ENCODE peak calls at places on chromosomes 5 and 9, in ten cellular contexts. Q is heart left ventricle; H is WERI-Rb-1; Y is substantia nigra; I is skeletal muscle cell; P is central memory CD4-positive, alpha-beta T cell; L is BE2C; C is AG20443; G is T-helper 22 cell; V is T-helper 9 cell. M is an unnamed sample.

GRCh38 chr9:95447660-95448420 is 68.9 kb downstream of the PTCH1 start:
- DNase-seq in Q (peak; percentile 17), H (no peak), Y (no peak), I (no peak), P (no peak), L (no peak), C (no peak), G (no peak), V (no peak), M (no peak)

GRCh38 chr5:104179057-104179456 is 616.5 kb upstream of the NUDT12 start:
- DNase-seq in Q (peak; percentile 16), H (peak; percentile 65), Y (peak; percentile 3), I (no peak), P (no peak), L (peak; percentile 80), C (peak; percentile 45), G (no peak), V (no peak), M (no peak)

GRCh38 chr5:102767864-102768263 is 12.8 kb downstream of the PAM start:
- DNase-seq in Q (no peak), H (no peak), Y (no peak), I (no peak), P (no peak), L (no peak), C (no peak), G (no peak), V (no peak), M (no peak)

GRCh38 chr9:33153001-33153400 is 14.1 kb downstream of the B4GALT1 start:
- DNase-seq in Q (no peak), H (no peak), Y (no peak), I (no peak), P (no peak), L (no peak), C (no peak), G (no peak), V (no peak), M (no peak)

GRCh38 chr5:146751781-146752401 is 126.7 kb downstream of the PPP2R2B start:
- DNase-seq in Q (no peak), H (no peak), Y (no peak), I (no peak), P (peak; percentile 74), L (no peak), C (no peak), G (peak; percentile 30), V (peak; percentile 34), M (peak; percentile 42)

GRCh38 chr5:31573494-31573893 is 41.4 kb downstream of the C5orf22 start:
- DNase-seq in Q (no peak), H (no peak), Y (no peak), I (no peak), P (no peak), L (no peak), C (no peak), G (no peak), V (no peak), M (no peak)

GRCh38 chr5:154543380-154543779 is 65.4 kb upstream of the HAND1 start:
- DNase-seq in Q (no peak), H (no peak), Y (no peak), I (no peak), P (no peak), L (no peak), C (peak; percentile 49), G (no peak), V (no peak), M (no peak)

GRCh38 chr9:124439086-124439485 is 11.2 kb upstream of the ADGRD2 start:
- DNase-seq in Q (no peak), H (no peak), Y (no peak), I (no peak), P (no peak), L (no peak), C (no peak), G (no peak), V (no peak), M (no peak)

GRCh38 chr9:101146508-101146907 is 118.0 kb downstream of the PLPPR1 start:
- DNase-seq in Q (no peak), H (peak; percentile 73), Y (no peak), I (no peak), P (no peak), L (no peak), C (no peak), G (no peak), V (no peak), M (no peak)

GRCh38 chr5:149735066-149735465 is 5.0 kb downstream of the PPARGC1B start:
- DNase-seq in Q (no peak), H (no peak), Y (no peak), I (no peak), P (no peak), L (no peak), C (no peak), G (no peak), V (no peak), M (no peak)

GRCh38 chr9:24518545-24518944 is 27.2 kb downstream of the IZUMO3 start:
- DNase-seq in Q (no peak), H (no peak), Y (no peak), I (no peak), P (no peak), L (no peak), C (no peak), G (no peak), V (no peak), M (no peak)

GRCh38 chr5:93385665-93386064 is 195.4 kb downstream of the NR2F1-AS1 start:
- DNase-seq in Q (no peak), H (no peak), Y (no peak), I (peak; percentile 37), P (no peak), L (no peak), C (peak; percentile 21), G (no peak), V (no peak), M (no peak)

GRCh38 chr9:126489604-126490593 is 123.8 kb upstream of the LMX1B start:
- DNase-seq in Q (no peak), H (no peak), Y (no peak), I (no peak), P (no peak), L (no peak), C (no peak), G (no peak), V (no peak), M (no peak)

M was measured in effector memory CD4-positive, alpha-beta T cell.